ENCODE peak calls at places on chromosomes 3 and 15, in eight cellular contexts. F, A, R, H, Q, E, C and Y are unnamed samples.

GRCh38 chr3:168123211-168124173 is 27.8 kb upstream of the GOLIM4 start:
- DNase-seq in A (no peak), F (no peak), H (no peak), E (no peak), C (no peak), R (no peak), Q (no peak), Y (no peak)

GRCh38 chr15:39127151-39127815 is 453.6 kb upstream of the THBS1 start:
- DNase-seq in F (no peak), E (no peak), A (no peak), H (no peak), R (peak), Q (no peak), C (no peak), Y (no peak)

GRCh38 chr3:38210141-38210757 is 44.9 kb downstream of the OXSR1 start:
- DNase-seq in C (no peak), A (no peak), E (no peak), R (no peak), H (no peak), F (no peak), Q (no peak), Y (no peak)

GRCh38 chr3:172249039-172249438 is 199.2 kb downstream of the GHSR start:
- DNase-seq in H (no peak), Q (no peak), A (no peak), C (no peak), F (no peak), R (no peak), E (no peak), Y (no peak)

GRCh38 chr15:63877713-63878271 is 44.0 kb upstream of the HERC1 start:
- DNase-seq in R (no peak), C (no peak), E (no peak), F (no peak), H (no peak), A (no peak), Q (no peak), Y (no peak)

GRCh38 chr3:45309876-45310275 is 78.5 kb upstream of the LARS2 start:
- DNase-seq in Q (no peak), E (no peak), R (no peak), F (no peak), C (no peak), A (no peak), H (no peak), Y (no peak)

GRCh38 chr3:77699292-77699691 is 659.4 kb downstream of the ROBO2 start:
- DNase-seq in R (no peak), E (no peak), Q (no peak), A (no peak), H (no peak), F (no peak), C (no peak), Y (no peak)

GRCh38 chr15:56765252-56765651 is 31.9 kb upstream of the ZNF280D start:
- DNase-seq in R (no peak), F (no peak), Q (peak), A (no peak), C (no peak), E (peak), H (no peak), Y (no peak)

GRCh38 chr15:29968099-29968892 is 114.5 kb upstream of the GOLGA8J start:
- DNase-seq in Q (no peak), H (no peak), E (no peak), C (no peak), R (peak), F (no peak), A (no peak), Y (no peak)

GRCh38 chr3:55459838-55460237 is 27.3 kb downstream of the WNT5A start:
- DNase-seq in F (no peak), E (no peak), Q (no peak), A (no peak), C (no peak), H (no peak), R (no peak), Y (no peak)

GRCh38 chr3:64906011-64906410 is 218.2 kb upstream of the ADAMTS9 start:
- DNase-seq in A (no peak), R (no peak), H (no peak), C (no peak), E (no peak), Q (no peak), F (no peak), Y (no peak)

GRCh38 chr15:75731248-75732100 is 18.8 kb upstream of the CSPG4 start:
- DNase-seq in F (no peak), R (no peak), C (no peak), H (no peak), Q (no peak), E (no peak), A (peak), Y (peak)

GRCh38 chr3:172133830-172134229 is 94.5 kb downstream of the FNDC3B start:
- DNase-seq in R (no peak), H (no peak), Q (no peak), E (no peak), A (no peak), F (no peak), C (no peak), Y (peak)

GRCh38 chr3:45966969-45967640 is 23.8 kb downstream of the CXCR6 start:
- DNase-seq in R (no peak), C (no peak), F (no peak), Q (no peak), H (no peak), E (no peak), A (no peak), Y (no peak)

GRCh38 chr3:140563206-140563605 is 114.7 kb upstream of the TRIM42 start:
- DNase-seq in A (no peak), H (no peak), F (no peak), R (no peak), Q (no peak), E (no peak), C (no peak), Y (no peak)

GRCh38 chr3:127629462-127630403 is 748 bp downstream of the PODXL2 start:
- DNase-seq in A (no peak), E (peak), R (no peak), Q (peak), C (no peak), F (no peak), H (no peak), Y (no peak)

GRCh38 chr3:98376631-98377030 is 13.8 kb upstream of the OR5K3 start:
- DNase-seq in R (no peak), E (no peak), F (no peak), H (no peak), C (no peak), A (no peak), Q (no peak), Y (no peak)

GRCh38 chr3:178439504-178439903 is 96.7 kb upstream of the KCNMB2 start:
- DNase-seq in Q (peak), A (no peak), R (peak), C (no peak), E (no peak), F (no peak), H (no peak), Y (peak)

GRCh38 chr3:143192193-143192592 is 72.6 kb downstream of the CHST2 start:
- DNase-seq in Q (no peak), C (no peak), F (no peak), E (no peak), R (no peak), A (no peak), H (no peak), Y (no peak)

GRCh38 chr15:41513282-41514227 is at the start of gene LTK:
- DNase-seq in C (no peak), A (no peak), R (no peak), Q (no peak), H (no peak), F (no peak), E (no peak), Y (no peak)

GRCh38 chr3:79672075-79672474 is 95.7 kb downstream of the ROBO1 start:
- DNase-seq in F (no peak), H (no peak), C (no peak), Q (no peak), R (no peak), E (no peak), A (no peak), Y (no peak)

GRCh38 chr15:101128191-101128590 is 123.7 kb downstream of the CHSY1 start:
- DNase-seq in C (no peak), A (no peak), H (no peak), R (no peak), E (no peak), F (no peak), Q (peak), Y (no peak)

GRCh38 chr15:88605507-88606436 is 15.4 kb upstream of the AEN start:
- DNase-seq in R (no peak), H (no peak), Q (peak), F (no peak), A (no peak), C (no peak), E (no peak), Y (peak)

GRCh38 chr3:67087788-67088187 is 89.7 kb downstream of the KBTBD8 start:
- DNase-seq in Q (no peak), C (no peak), F (no peak), H (no peak), A (no peak), E (no peak), R (no peak), Y (no peak)

GRCh38 chr3:187999821-188000220 is 154.1 kb upstream of the LPP start:
- DNase-seq in Q (no peak), C (no peak), F (no peak), R (no peak), A (no peak), E (peak), H (no peak), Y (no peak)

GRCh38 chr3:13348671-13349396 is 71.3 kb downstream of the NUP210 start:
- DNase-seq in Q (no peak), A (no peak), E (no peak), C (no peak), H (no peak), R (no peak), F (no peak), Y (no peak)

GRCh38 chr3:151034303-151034702 is 51.2 kb upstream of the MED12L start:
- DNase-seq in R (no peak), E (no peak), Q (no peak), C (no peak), H (no peak), A (no peak), F (no peak), Y (no peak)

GRCh38 chr15:69045810-69046209 is 31.3 kb downstream of the NOX5 start:
- DNase-seq in F (peak), A (no peak), E (no peak), Q (no peak), C (no peak), H (no peak), R (peak), Y (no peak)

GRCh38 chr3:53731934-53732624 is 114.1 kb downstream of the CHDH start:
- DNase-seq in A (no peak), E (no peak), Q (no peak), F (no peak), H (no peak), C (no peak), R (no peak), Y (no peak)

GRCh38 chr15:88166330-88166993 is 90.1 kb downstream of the NTRK3 start:
- DNase-seq in R (no peak), F (peak), E (peak), H (no peak), C (no peak), A (no peak), Q (peak), Y (no peak)

GRCh38 chr15:101179341-101180153 is 72.3 kb downstream of the CHSY1 start:
- DNase-seq in E (no peak), C (no peak), F (no peak), A (no peak), R (no peak), Q (no peak), H (no peak), Y (no peak)